ENCODE peak calls at places on chromosomes 5 and 9, in six cellular contexts. C, M, K, H, V and X are unnamed samples.

GRCh38 chr5:102857090-102857818 is 102.1 kb downstream of the PAM start:
- DNase-seq in C (no peak), M (no peak), K (peak; percentile 92), H (no peak), V (no peak), X (no peak)

GRCh38 chr9:133658442-133659431 is 22.6 kb downstream of the DBH start:
- DNase-seq in C (peak; percentile 51), M (peak; percentile 56), K (peak; percentile 11), H (peak; percentile 19), V (no peak), X (no peak)

GRCh38 chr9:97934321-97935115 is 3.5 kb downstream of the HEMGN start:
- DNase-seq in C (no peak), M (no peak), K (no peak), H (no peak), V (no peak), X (no peak)

GRCh38 chr9:87547665-87548064 is 50.0 kb downstream of the DAPK1 start:
- DNase-seq in C (peak; percentile 21), M (peak; percentile 29), K (no peak), H (no peak), V (no peak), X (no peak)

GRCh38 chr5:16957305-16958165 is 21.4 kb upstream of the MYO10 start:
- DNase-seq in C (no peak), M (peak; percentile 86), K (peak; percentile 88), H (peak; percentile 98), V (no peak), X (no peak)

GRCh38 chr5:71757590-71758543 is 38.8 kb downstream of the CARTPT start:
- DNase-seq in C (peak; percentile 60), M (peak; percentile 90), K (peak; percentile 55), H (peak; percentile 71), V (peak; percentile 62), X (no peak)

GRCh38 chr9:94175669-94176068 is 83.4 kb upstream of the ZNF169 start:
- DNase-seq in C (no peak), M (no peak), K (no peak), H (peak; percentile 26), V (no peak), X (no peak)

GRCh38 chr9:111287127-111287526 is 42.9 kb downstream of the OR2K2 start:
- DNase-seq in C (no peak), M (peak; percentile 62), K (peak; percentile 87), H (peak; percentile 82), V (no peak), X (no peak)

GRCh38 chr9:36969216-36969771 is 64.8 kb downstream of the PAX5 start:
- DNase-seq in C (no peak), M (no peak), K (no peak), H (no peak), V (no peak), X (no peak)
- TF ChIP-seq CTCF in C (no peak), M (no peak), K (no peak), H (no peak), V (no peak), X (no peak)

GRCh38 chr9:113998529-113999255 is 79.4 kb downstream of the AMBP start:
- DNase-seq in C (peak; percentile 27), M (peak; percentile 42), K (no peak), H (peak; percentile 12), V (no peak), X (peak; percentile 1)
- TF ChIP-seq CTCF in C (no peak), M (peak; percentile 70), K (peak; percentile 54), H (peak; percentile 40), V (no peak), X (no peak)

GRCh38 chr5:63820557-63820956 is 141.7 kb downstream of the HTR1A start:
- DNase-seq in C (no peak), M (no peak), K (no peak), H (no peak), V (no peak), X (no peak)

GRCh38 chr5:63825984-63826383 is 136.3 kb downstream of the HTR1A start:
- DNase-seq in C (no peak), M (no peak), K (no peak), H (no peak), V (no peak), X (no peak)

DNA sequence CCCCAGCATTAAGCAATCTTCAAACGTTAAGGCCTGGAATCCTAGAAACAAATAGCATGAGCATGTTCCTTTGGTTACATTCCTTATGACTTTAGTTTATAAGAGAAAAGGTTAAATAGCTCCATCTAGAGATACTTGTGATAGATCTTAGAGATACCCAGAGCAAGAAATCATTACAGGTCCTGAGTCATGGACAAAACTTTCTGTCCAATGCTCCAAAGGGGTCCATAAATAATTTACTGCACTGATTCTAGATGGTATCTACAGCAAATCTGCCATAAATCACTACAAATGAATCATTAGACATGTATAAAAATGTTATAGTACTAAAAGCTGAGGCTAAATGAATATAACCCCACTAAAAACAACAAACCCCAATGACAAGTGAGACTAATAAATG is 139.6 kb downstream of the HTR1A start:
- DNase-seq in C (no peak), M (no peak), K (no peak), H (no peak), V (no peak), X (no peak)
- TF ChIP-seq CTCF in C (no peak), M (no peak), K (no peak), H (no peak), V (no peak), X (no peak)

DNA sequence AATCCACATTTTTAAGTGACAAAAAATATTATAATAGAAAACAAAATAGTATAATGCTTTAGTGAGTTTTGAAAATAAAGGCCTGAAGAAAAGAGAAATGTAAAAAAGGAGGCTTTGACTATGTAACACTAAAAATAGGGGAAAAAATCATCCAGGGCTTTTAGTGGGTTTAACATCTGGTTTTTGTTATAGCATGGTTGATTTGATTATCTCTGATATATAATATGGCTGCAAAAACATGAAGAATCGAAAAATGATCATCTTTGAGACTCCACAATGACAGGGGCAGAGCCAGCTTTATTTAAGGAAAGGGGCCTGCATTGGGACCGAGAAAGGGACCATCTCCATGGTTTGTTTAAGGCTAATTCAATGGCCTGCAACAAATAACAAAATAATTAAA is 393.8 kb downstream of the PLK2 start:
- DNase-seq in C (no peak), M (no peak), K (no peak), H (no peak), V (no peak), X (no peak)
- TF ChIP-seq CTCF in C (no peak), M (no peak), K (no peak), H (no peak), V (no peak), X (no peak)

DNA sequence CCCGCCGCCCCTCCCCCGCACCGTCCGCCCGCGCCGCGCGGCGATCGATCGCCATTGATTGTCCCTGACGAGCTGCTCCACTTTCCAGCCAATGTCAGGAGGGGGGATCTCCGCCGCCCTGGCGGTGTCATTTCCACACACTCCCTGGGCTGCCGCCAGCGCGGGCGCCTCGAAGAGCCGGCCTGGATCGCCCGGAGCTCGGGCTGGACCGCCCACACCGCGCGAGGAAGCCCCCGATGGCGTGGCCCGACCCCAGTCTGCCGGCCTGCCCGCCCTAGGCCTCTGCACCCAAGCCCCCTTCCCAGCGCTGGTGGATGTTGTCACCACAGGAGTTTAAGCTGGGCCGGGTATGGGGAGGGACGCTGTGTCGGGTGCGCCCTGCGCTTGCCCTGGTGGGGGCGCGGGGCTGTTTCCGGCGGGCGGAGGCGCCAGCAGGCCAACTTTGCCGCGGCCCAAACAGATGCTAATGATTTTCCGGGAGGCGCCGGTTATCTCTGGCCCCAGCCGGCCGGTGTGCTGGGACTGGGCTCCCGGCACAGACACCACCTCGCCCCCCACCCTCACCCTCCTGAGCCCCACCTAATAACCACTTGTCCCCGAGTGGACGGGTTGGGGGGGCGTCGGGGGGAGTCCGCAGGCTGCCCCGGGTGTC is 10.6 kb upstream of the CXXC5 start:
- DNase-seq in C (peak; percentile 71), M (peak; percentile 80), K (peak; percentile 84), H (peak; percentile 74), V (peak; percentile 92), X (peak; percentile 72)
- TF ChIP-seq CTCF in C (no peak), M (peak; percentile 22), K (peak; percentile 19), H (no peak), V (no peak), X (no peak)

GRCh38 chr5:10858307-10858706 is 97.3 kb upstream of the DAP start:
- DNase-seq in C (no peak), M (no peak), K (no peak), H (no peak), V (no peak), X (no peak)

GRCh38 chr5:10859393-10860195 is 98.6 kb upstream of the DAP start:
- DNase-seq in C (no peak), M (no peak), K (no peak), H (no peak), V (no peak), X (no peak)

GRCh38 chr5:10856646-10857332 is 95.8 kb upstream of the DAP start:
- DNase-seq in C (peak; percentile 91), M (peak; percentile 82), K (peak; percentile 86), H (peak; percentile 77), V (peak; percentile 20), X (peak; percentile 23)

GRCh38 chr5:10856071-10856470 is 95.0 kb upstream of the DAP start:
- DNase-seq in C (no peak), M (no peak), K (no peak), H (no peak), V (no peak), X (no peak)

DNA sequence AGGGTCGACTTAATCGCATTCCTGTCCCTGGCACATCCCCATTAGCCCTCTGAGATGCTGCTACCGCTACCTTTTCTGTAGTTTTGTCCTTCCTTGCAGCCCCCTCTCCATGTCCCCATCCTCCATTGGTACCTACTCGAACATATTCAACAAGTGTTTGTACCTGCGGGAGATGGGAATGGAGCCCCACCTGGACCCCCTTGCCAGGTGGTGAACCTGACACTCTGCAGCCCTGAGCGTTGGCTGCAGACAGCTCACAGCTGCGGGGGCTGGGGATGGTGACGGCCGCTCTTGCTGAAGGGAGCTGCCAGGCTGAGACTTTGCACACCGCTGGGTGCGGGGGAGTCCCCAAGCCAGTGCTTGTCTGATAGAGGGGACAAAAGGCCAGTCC is 96.3 kb upstream of the DAP start:
- DNase-seq in C (no peak), M (no peak), K (no peak), H (no peak), V (no peak), X (no peak)
- TF ChIP-seq CTCF in C (peak; percentile 53), M (no peak), K (no peak), H (no peak), V (no peak), X (no peak)

DNA sequence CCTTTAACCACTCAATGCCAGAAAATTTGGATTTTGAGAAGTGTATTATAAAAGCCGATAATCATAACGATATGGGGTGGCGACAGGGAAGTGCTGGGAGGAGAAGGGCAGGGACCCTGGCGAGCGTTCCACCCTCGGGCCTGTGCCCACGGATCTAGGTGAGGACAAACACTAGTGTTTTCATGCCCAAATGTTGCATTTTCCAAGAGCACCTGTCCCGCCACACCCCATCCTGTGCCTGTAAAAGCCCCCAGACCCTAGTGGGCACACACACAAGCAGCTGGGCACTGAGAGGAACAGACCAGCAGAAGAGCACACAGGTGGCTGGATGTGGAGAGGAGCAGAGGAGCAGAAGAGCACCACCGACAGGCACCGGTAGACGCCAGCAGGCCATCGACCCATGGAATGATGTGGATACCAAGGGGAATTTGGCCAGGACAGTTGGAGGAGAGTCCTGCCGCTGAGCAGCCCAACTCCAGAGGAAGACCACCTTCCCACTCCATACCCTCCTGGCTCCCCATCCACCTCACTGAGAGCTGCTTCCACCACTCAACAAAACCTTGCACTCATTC is 315.0 kb downstream of the EDIL3 start:
- DNase-seq in C (no peak), M (no peak), K (no peak), H (no peak), V (no peak), X (no peak)
- TF ChIP-seq CTCF in C (no peak), M (no peak), K (no peak), H (no peak), V (no peak), X (no peak)